ENCODE peak calls at places on chromosomes 12 and 14, in seven cellular contexts. Z, C, E, B, G, X and Q are unnamed samples.

GRCh38 chr12:32589165-32589891 is 89.8 kb upstream of the DNM1L start:
- DNase-seq in X (no peak), C (no peak), G (no peak), B (no peak), E (no peak), Z (no peak), Q (no peak)

GRCh38 chr12:10701843-10702242 is 21.3 kb downstream of the YBX3 start:
- DNase-seq in C (no peak), G (no peak), B (no peak), Z (no peak), X (no peak), E (peak; percentile 15), Q (no peak)

GRCh38 chr12:64826234-64826633 is 1.8 kb downstream of the TBC1D30 start:
- DNase-seq in C (peak; percentile 59), G (no peak), E (no peak), Z (no peak), X (no peak), B (peak; percentile 83), Q (no peak)

GRCh38 chr12:85568395-85569103 is 267.7 kb downstream of the RASSF9 start:
- DNase-seq in B (no peak), X (no peak), Z (no peak), E (peak; percentile 29), G (peak; percentile 10), C (peak; percentile 4), Q (no peak)

GRCh38 chr14:69263364-69263763 is 3.4 kb downstream of the GALNT16 start:
- DNase-seq in X (peak; percentile 75), C (peak; percentile 92), Z (peak; percentile 89), B (peak; percentile 64), G (peak; percentile 60), E (no peak), Q (no peak)

GRCh38 chr12:32541754-32542374 is 137.2 kb upstream of the DNM1L start:
- DNase-seq in E (no peak), C (no peak), G (no peak), X (no peak), Z (no peak), B (no peak), Q (no peak)

GRCh38 chr12:33988888-33989287 is 33.4 kb upstream of the ALG10 start:
- DNase-seq in E (no peak), C (no peak), B (no peak), Z (no peak), G (peak; percentile 82), X (no peak), Q (no peak)

GRCh38 chr12:26878661-26879119 is 45.7 kb upstream of the ITPR2 start:
- DNase-seq in E (peak; percentile 94), C (peak; percentile 25), X (no peak), Z (peak; percentile 38), B (peak; percentile 81), G (no peak), Q (peak; percentile 29)

GRCh38 chr12:124301084-124301654 is 6.3 kb downstream of the RFLNA start:
- DNase-seq in G (no peak), E (no peak), X (no peak), Z (no peak), B (no peak), C (no peak), Q (no peak)

GRCh38 chr12:130213249-130213648 is 51.0 kb downstream of the FZD10 start:
- DNase-seq in B (no peak), Z (no peak), E (no peak), G (no peak), C (no peak), X (no peak), Q (no peak)

GRCh38 chr12:2958432-2959193 is 584 bp upstream of the TEAD4 start:
- DNase-seq in E (peak; percentile 86), Z (peak; percentile 37), C (peak; percentile 71), B (peak; percentile 41), X (no peak), G (peak; percentile 80), Q (peak; percentile 79)

DNA sequence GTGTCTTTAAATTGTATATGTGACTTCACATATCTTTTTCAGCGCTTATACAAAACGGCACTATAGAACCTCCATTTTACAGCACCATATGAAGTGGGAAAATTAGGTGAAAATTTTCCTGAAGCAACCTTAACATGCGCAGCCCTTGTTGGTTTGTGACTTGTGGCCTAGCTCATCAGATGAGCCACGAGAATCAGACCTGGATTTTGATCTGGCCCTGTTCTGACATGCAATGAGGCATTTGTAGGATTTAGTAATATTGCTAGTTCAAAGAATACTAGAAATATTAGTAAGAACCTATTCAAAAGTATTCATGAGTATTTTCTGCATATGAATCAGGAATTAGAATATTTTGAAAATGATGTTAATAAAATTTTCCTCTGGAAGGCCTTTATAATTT is 2.9 kb downstream of the CDKN1B start:
- DNase-seq in X (no peak), B (no peak), E (no peak), G (peak; percentile 10), C (peak; percentile 14), Z (no peak), Q (no peak)
- H3K4me3 ChIP-seq in X (peak overlapping the region; percentile 98), B (no peak overlapping the region), E (peak overlapping the region; percentile 75), G (peak overlapping the region; percentile 94), C (peak overlapping the region; percentile 93), Z (peak overlapping the region; percentile 99), Q (peak overlapping the region; percentile 88)

DNA sequence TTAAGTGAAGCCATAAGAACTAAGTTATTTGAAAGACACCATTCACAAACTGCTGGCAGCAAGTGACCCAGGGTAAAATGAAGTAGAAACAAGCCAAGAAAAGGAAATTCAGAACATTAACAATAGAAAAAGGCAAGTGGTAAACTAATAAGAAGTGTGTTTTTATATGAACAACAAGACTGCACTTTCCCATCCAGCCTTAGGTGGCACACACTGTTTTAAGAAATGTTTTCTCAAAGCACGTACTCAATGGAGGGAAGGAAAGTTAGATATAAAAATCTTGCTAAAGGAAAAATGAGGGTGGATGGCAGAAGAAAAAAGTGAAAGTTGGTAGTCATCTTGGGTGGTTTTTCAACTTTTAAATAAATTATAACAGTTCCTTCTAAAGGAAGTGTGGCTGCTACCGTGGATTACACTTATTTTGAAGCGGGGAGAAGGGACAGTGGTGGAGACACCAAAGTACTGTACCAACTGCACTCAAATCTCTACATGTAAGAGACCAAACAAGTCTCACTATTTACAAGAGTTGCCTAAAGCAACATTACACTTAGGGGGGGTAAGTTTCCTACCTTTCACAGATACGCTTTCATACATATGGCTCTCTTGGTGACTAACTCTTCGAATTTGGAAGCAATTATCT is 58.8 kb downstream of the SEL1L start:
- DNase-seq in G (no peak), E (no peak), X (no peak), Z (no peak), B (no peak), C (no peak), Q (no peak)
- H3K36me3 ChIP-seq in G (peaks cover 24% of the 10 kb centered on the region), E (peaks cover 53% of the 10 kb centered on the region), X (peaks cover 28% of the 10 kb centered on the region), Z (peaks cover 62% of the 10 kb centered on the region), B (peaks cover 37% of the 10 kb centered on the region), C (peaks cover 13% of the 10 kb centered on the region), Q (peaks cover 26% of the 10 kb centered on the region)

GRCh38 chr12:45547822-45548221 is 181.7 kb upstream of the ARID2 start:
- DNase-seq in C (no peak), X (no peak), E (no peak), G (peak; percentile 13), B (no peak), Z (no peak), Q (no peak)
- TF ChIP-seq CTCF in C (peak; percentile 13), X (no peak), E (no peak), G (no peak), B (no peak), Z (no peak), Q (no peak)

GRCh38 chr12:133236144-133236543 is 467 bp upstream of the ANHX start:
- DNase-seq in X (no peak), Z (no peak), B (no peak), C (no peak), G (no peak), E (no peak), Q (no peak)

GRCh38 chr12:133233993-133234564 is 1.6 kb downstream of the ANHX start:
- DNase-seq in E (no peak), X (no peak), B (no peak), G (no peak), C (no peak), Z (no peak), Q (no peak)

GRCh38 chr12:133236556-133236955 is 879 bp upstream of the ANHX start:
- DNase-seq in C (no peak), X (no peak), E (no peak), G (no peak), B (no peak), Z (no peak), Q (no peak)

GRCh38 chr12:133234971-133235370 is 706 bp downstream of the ANHX start:
- DNase-seq in C (no peak), X (no peak), E (no peak), G (no peak), B (no peak), Z (no peak), Q (no peak)

DNA sequence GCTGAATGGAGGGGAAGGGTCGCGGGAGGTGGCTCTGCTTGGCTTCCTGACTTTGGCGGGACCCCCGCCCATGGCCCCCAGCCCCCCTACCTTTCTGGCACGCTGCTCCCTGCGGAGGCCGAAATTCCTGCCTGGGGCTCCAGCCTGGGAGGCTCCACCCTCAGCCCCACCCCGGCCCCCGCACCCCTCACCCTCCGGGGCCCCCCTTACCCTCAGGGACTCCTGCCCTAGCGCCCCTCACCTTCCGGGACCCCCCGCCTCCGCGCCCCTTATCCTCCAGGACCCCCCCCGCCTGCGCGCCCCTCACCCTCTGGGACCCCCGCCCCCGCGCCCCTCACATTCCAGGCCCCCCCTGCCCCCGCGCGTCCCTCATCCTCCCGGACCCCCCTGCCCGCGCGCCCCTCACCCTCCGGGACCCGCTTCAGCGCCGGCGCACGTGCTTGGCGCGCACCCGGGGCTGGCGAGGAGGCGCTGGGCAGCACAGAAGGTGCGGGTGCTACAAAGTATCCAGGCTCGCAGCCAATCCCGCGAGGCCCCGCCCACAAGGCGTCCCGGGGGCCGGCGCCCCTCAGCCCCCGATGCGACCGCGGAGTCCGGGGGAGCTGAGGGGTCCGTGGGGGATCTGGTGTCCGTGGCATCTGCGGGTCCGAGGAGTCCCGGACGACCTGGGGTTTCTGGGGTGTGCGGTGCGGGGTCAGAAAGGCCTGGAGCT is at the start of gene ANHX:
- DNase-seq in C (no peak), E (no peak), Z (no peak), B (no peak), X (no peak), G (no peak), Q (no peak)
- H3K4me3 ChIP-seq in C (no peak within 1 kb of the TSS), E (no peak within 1 kb of the TSS), Z (no peak within 1 kb of the TSS), B (no peak within 1 kb of the TSS), X (no peak within 1 kb of the TSS), G (no peak within 1 kb of the TSS), Q (no peak within 1 kb of the TSS)

GRCh38 chr12:120573560-120573959 is 7.6 kb downstream of the POP5 start:
- DNase-seq in Z (no peak), X (no peak), C (no peak), B (no peak), G (no peak), E (no peak), Q (no peak)

GRCh38 chr12:120571299-120571698 is 9.9 kb downstream of the POP5 start:
- DNase-seq in X (no peak), B (no peak), Z (no peak), E (no peak), C (peak; percentile 82), G (no peak), Q (no peak)

GRCh38 chr12:120579179-120579578 is 2.0 kb downstream of the POP5 start:
- DNase-seq in C (no peak), Z (no peak), B (no peak), X (no peak), G (no peak), E (no peak), Q (no peak)

GRCh38 chr12:120574106-120574505 is 7.1 kb downstream of the POP5 start:
- DNase-seq in B (no peak), E (no peak), X (no peak), Z (no peak), C (no peak), G (no peak), Q (no peak)
- H3K36me3 ChIP-seq in B (peaks cover 100% of the 10 kb centered on the region), E (peaks cover 97% of the 10 kb centered on the region), X (peaks cover 61% of the 10 kb centered on the region), Z (peaks cover 100% of the 10 kb centered on the region), C (peaks cover 18% of the 10 kb centered on the region), G (peaks cover 84% of the 10 kb centered on the region), Q (peaks cover 90% of the 10 kb centered on the region)

GRCh38 chr12:60644076-60644475 is 1048.2 kb downstream of the SLC16A7 start:
- DNase-seq in X (no peak), B (no peak), Z (no peak), E (no peak), C (no peak), G (no peak), Q (no peak)
- TF ChIP-seq CTCF in X (no peak), B (no peak), Z (no peak), E (no peak), C (no peak), G (no peak), Q (no peak)